ENCODE peak calls at places on chromosomes 13 and 19, in ten cellular contexts. H is left ventricle myocardium inferior, W is pancreas, V is brain microvascular endothelial cell, T is A549, R is choroid plexus epithelial cell, L is cardiac fibroblast, F is tibial artery, P is SK-N-SH, E is lower leg skin. M is an unnamed sample.

GRCh38 chr19:16266586-16266942 is 58.1 kb upstream of the KLF2 start:
- DNase-seq in H (no peak), W (no peak), V (no peak), T (no peak), R (no peak), L (no peak), F (no peak), P (no peak), E (no peak), M (no peak)

GRCh38 chr19:51439021-51439465 is 19.2 kb downstream of the SIGLEC8 start:
- DNase-seq in H (no peak), W (no peak), V (no peak), T (no peak), R (peak; percentile 8), L (peak; percentile 2), F (no peak), P (no peak), E (peak; percentile 58), M (no peak)

GRCh38 chr13:26017932-26018690 is 33.7 kb downstream of the SHISA2 start:
- DNase-seq in H (no peak), W (no peak), V (peak; percentile 24), T (no peak), R (peak; percentile 24), L (peak; percentile 54), F (no peak), P (no peak), E (no peak), M (no peak)

GRCh38 chr13:51887441-51887840 is 25.7 kb downstream of the CCDC70 start:
- DNase-seq in H (no peak), W (no peak), V (no peak), T (no peak), R (no peak), L (no peak), F (no peak), P (no peak), E (peak; percentile 6), M (no peak)

GRCh38 chr19:13001502-13002388 is 6.5 kb downstream of the NFIX start:
- DNase-seq in H (peak; percentile 76), W (no peak), V (no peak), T (no peak), R (no peak), L (peak; percentile 80), F (peak; percentile 95), P (no peak), E (no peak), M (no peak)

GRCh38 chr19:41707502-41707812 is 969 bp upstream of the CEACAM5 start:
- DNase-seq in H (no peak), W (no peak), V (no peak), T (peak; percentile 60), R (no peak), L (no peak), F (no peak), P (no peak), E (peak; percentile 52), M (no peak)

GRCh38 chr13:59000770-59001169 is 1163.0 kb downstream of the DIAPH3 start:
- DNase-seq in H (no peak), W (no peak), V (peak; percentile 11), T (no peak), R (peak; percentile 16), L (no peak), F (no peak), P (no peak), E (no peak), M (no peak)

GRCh38 chr13:106103779-106104178 is 431.7 kb downstream of the EFNB2 start:
- DNase-seq in H (no peak), W (no peak), V (peak; percentile 88), T (peak; percentile 19), R (peak; percentile 88), L (peak; percentile 69), F (no peak), P (no peak), E (no peak), M (no peak)

GRCh38 chr13:46142692-46143238 is 37.9 kb upstream of the CPB2 start:
- DNase-seq in H (no peak), W (no peak), V (no peak), T (no peak), R (no peak), L (no peak), F (no peak), P (no peak), E (no peak), M (no peak)

GRCh38 chr13:49926019-49926418 is 10.1 kb downstream of the SPRYD7 start:
- DNase-seq in H (no peak), W (no peak), V (no peak), T (no peak), R (no peak), L (no peak), F (no peak), P (no peak), E (no peak), M (no peak)

GRCh38 chr13:95343944-95344343 is 42.7 kb upstream of the ABCC4 start:
- DNase-seq in H (no peak), W (no peak), V (no peak), T (no peak), R (peak; percentile 54), L (peak; percentile 78), F (no peak), P (no peak), E (no peak), M (no peak)

DNA sequence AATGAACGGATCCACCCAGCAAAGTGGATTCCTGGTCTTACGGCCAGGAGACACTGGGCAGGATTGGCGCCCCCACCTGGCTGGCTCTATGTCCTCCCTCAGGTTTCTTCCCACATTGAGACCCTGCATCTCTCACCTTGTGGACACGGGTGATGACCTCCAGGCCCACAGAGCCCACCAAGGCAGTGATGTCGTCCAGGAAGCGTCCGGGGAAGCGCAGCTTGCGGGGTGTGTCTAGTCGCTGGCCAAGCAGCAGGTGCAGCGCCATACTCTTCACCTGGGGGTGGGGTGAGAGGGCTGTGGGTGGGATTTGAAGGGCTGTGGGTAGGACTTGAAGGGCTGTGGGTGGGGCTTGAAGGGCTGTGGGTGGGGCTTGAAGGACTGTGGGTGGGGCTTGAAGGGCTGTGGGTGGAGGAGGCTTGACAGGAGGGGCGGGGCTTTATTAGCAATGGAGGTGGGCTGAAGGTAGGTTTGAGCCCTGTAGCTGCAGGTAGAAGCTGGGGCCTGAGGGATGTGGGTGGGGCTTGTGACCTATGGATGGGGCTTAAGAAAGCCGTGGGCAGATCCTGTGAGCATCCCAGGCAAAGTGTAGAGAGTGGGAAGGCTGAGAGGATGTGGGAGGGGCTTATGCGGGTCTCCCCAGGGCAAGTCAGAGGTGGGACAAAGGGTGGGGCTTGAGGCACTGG is 12.1 kb upstream of the ANGPTL8 start:
- DNase-seq in H (no peak), W (no peak), V (no peak), T (no peak), R (peak; percentile 13), L (no peak), F (no peak), P (peak; percentile 73), E (no peak), M (no peak)
- TF ChIP-seq CTCF in H (no peak), W (no peak), V (peak; percentile 19), T (peak; percentile 1), R (peak; percentile 32), L (peak; percentile 6), F (no peak), P (peak; percentile 33), E (no peak), M (peak; percentile 33)

GRCh38 chr13:29524641-29525040 is 70.8 kb downstream of the SLC7A1 start:
- DNase-seq in H (no peak), W (no peak), V (no peak), T (no peak), R (no peak), L (no peak), F (peak; percentile 63), P (no peak), E (no peak), M (no peak)
- H3K4me3 ChIP-seq in H (no peak overlapping the region), W (no peak overlapping the region), V (no peak overlapping the region), T (no peak overlapping the region), R (no peak overlapping the region), L (no peak overlapping the region), F (no peak overlapping the region), P (no peak overlapping the region), E (no peak overlapping the region), M (no peak overlapping the region)

GRCh38 chr19:1850809-1851544 is 2.7 kb upstream of the REXO1 start:
- DNase-seq in H (no peak), W (peak; percentile 58), V (no peak), T (no peak), R (no peak), L (no peak), F (no peak), P (no peak), E (no peak), M (no peak)
- TF ChIP-seq CTCF in H (peak; percentile 8), W (no peak), V (peak; percentile 31), T (no peak), R (peak; percentile 19), L (peak; percentile 34), F (no peak), P (peak; percentile 26), E (no peak), M (peak; percentile 8)

GRCh38 chr13:40971321-40971720 is 47.8 kb downstream of the ELF1 start:
- DNase-seq in H (no peak), W (no peak), V (no peak), T (no peak), R (no peak), L (no peak), F (no peak), P (no peak), E (no peak), M (no peak)
- H3K4me3 ChIP-seq in H (no peak overlapping the region), W (no peak overlapping the region), V (no peak overlapping the region), T (no peak overlapping the region), R (no peak overlapping the region), L (no peak overlapping the region), F (no peak overlapping the region), P (no peak overlapping the region), E (no peak overlapping the region), M (no peak overlapping the region)

DNA sequence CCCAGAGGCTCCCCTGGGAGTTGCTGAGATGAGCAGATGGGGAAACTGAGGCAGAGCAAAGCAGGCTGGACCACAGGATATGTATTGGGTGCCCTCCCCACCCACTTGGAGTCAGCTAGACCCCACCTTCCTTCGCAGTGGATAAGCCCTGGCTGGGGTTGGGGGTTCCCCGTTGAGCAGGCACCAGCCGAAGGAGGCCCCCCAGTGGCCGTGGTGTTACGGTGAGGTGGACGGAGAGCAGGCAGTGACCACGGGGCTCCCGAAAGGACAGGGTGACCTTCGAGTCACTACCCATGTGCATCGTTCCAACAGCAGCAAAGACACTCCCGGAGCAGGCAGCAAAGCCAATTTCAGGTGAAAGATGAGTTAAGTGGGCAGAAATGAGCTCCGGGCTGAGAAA is 62.4 kb upstream of the ADGRE5 start:
- DNase-seq in H (no peak), W (no peak), V (no peak), T (no peak), R (peak; percentile 7), L (no peak), F (no peak), P (peak; percentile 64), E (no peak), M (no peak)
- TF ChIP-seq CTCF in H (peak; percentile 23), W (no peak), V (peak; percentile 52), T (no peak), R (peak; percentile 52), L (peak; percentile 42), F (no peak), P (peak; percentile 37), E (no peak), M (peak; percentile 24)

GRCh38 chr19:6232567-6232966 is 47.2 kb downstream of the MLLT1 start:
- DNase-seq in H (no peak), W (no peak), V (peak; percentile 32), T (no peak), R (peak; percentile 90), L (peak; percentile 76), F (no peak), P (no peak), E (no peak), M (peak; percentile 52)
- H3K4me3 ChIP-seq in H (peak overlapping the region; percentile 45), W (no peak overlapping the region), V (no peak overlapping the region), T (no peak overlapping the region), R (no peak overlapping the region), L (no peak overlapping the region), F (no peak overlapping the region), P (no peak overlapping the region), E (no peak overlapping the region), M (no peak overlapping the region)

M was measured in HFF-Myc.